ENCODE peak calls at places on chromosomes 2 and 18, in four cellular contexts. F is GM23338, P is brain microvascular endothelial cell, L is left ventricle myocardium inferior. J is an unnamed sample.
A peak's percentile ranks its signal among the peaks of the same experiment; 100 is the strongest.

GRCh38 chr18:12944724-12945123 is 3.1 kb upstream of the SEH1L start:
- DNase-seq in F (no peak), P (peak; percentile 9), L (peak; percentile 53), J (no peak)

GRCh38 chr2:39370101-39370500 is 67.0 kb downstream of the MAP4K3 start:
- DNase-seq in F (no peak), P (no peak), L (no peak), J (no peak)

GRCh38 chr18:58013241-58014211 is 30.5 kb upstream of the NEDD4L start:
- DNase-seq in F (no peak), P (peak; percentile 11), L (no peak), J (no peak)

GRCh38 chr2:47300609-47301276 is 102.2 kb upstream of the MSH2 start:
- DNase-seq in F (no peak), P (no peak), L (no peak), J (no peak)

GRCh38 chr2:9288233-9288632 is 81.6 kb downstream of the ASAP2 start:
- DNase-seq in F (no peak), P (peak; percentile 93), L (no peak), J (no peak)

GRCh38 chr2:143901185-143901842 is 618.6 kb downstream of the ZEB2 start:
- DNase-seq in F (no peak), P (peak; percentile 31), L (no peak), J (peak; percentile 15)

GRCh38 chr18:60893331-60894114 is 439.7 kb upstream of the CDH20 start:
- DNase-seq in F (no peak), P (no peak), L (no peak), J (no peak)

GRCh38 chr2:237479747-237480146 is 7.3 kb upstream of the MLPH start:
- DNase-seq in F (no peak), P (no peak), L (no peak), J (no peak)

GRCh38 chr2:111168528-111168929 is 47.8 kb downstream of the BCL2L11 start:
- DNase-seq in F (no peak), P (peak; percentile 83), L (peak; percentile 33), J (peak; percentile 45)

GRCh38 chr18:60568211-60568610 is 195.6 kb upstream of the MC4R start:
- DNase-seq in F (no peak), P (no peak), L (no peak), J (no peak)

GRCh38 chr2:169963786-169964185 is 136.5 kb downstream of the UBR3 start:
- DNase-seq in F (no peak), P (no peak), L (no peak), J (no peak)

GRCh38 chr2:42238644-42239288 is 69.6 kb downstream of the EML4 start:
- DNase-seq in F (peak; percentile 79), P (no peak), L (peak; percentile 21), J (peak; percentile 8)

GRCh38 chr2:9778012-9778411 is 65.3 kb upstream of the TAF1B start:
- DNase-seq in F (peak; percentile 50), P (no peak), L (no peak), J (no peak)

GRCh38 chr18:63319383-63320040 is at the start of gene BCL2:
- DNase-seq in F (peak; percentile 62), P (peak; percentile 7), L (peak; percentile 31), J (no peak)

GRCh38 chr2:59390581-59390980 is 1149.5 kb upstream of the FANCL start:
- DNase-seq in F (no peak), P (no peak), L (no peak), J (no peak)

GRCh38 chr2:218323526-218324472 is 31.5 kb upstream of the TMBIM1 start:
- DNase-seq in F (peak; percentile 81), P (peak; percentile 37), L (peak; percentile 30), J (no peak)

GRCh38 chr18:75625966-75626365 is 198.5 kb upstream of the SMIM21 start:
- DNase-seq in F (no peak), P (no peak), L (no peak), J (no peak)

GRCh38 chr2:153059338-153060052 is 341.1 kb downstream of the ARL6IP6 start:
- DNase-seq in F (peak; percentile 78), P (no peak), L (no peak), J (no peak)

GRCh38 chr18:40810371-40810770 is 1144.7 kb upstream of the PIK3C3 start:
- DNase-seq in F (no peak), P (no peak), L (no peak), J (no peak)

GRCh38 chr2:202088777-202089176 is 15.7 kb downstream of the KIAA2012 start:
- DNase-seq in F (no peak), P (no peak), L (no peak), J (no peak)

GRCh38 chr18:13380671-13381070 is 162.1 kb downstream of the LDLRAD4 start:
- DNase-seq in F (no peak), P (peak; percentile 5), L (no peak), J (no peak)

DNA sequence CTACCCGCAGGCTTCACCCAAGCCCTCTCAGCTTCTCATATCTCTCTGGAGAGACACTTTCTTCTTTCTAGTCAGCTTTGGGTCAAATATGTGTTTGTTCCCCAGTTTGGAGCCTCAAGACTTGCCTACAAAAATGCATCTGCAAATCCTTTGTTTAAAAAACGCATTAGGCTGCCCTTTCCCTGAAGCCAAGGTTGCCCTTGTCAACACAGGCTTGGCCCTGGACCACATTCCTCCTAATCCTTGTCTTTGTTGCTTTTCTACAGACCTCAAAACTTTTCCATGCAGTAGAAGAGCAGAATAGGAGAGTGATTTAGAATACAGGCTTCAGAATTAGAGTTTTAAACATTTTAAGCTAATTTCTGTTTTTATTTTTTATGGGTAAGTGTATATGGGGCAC is 307.8 kb downstream of the NAPG start:
- DNase-seq in F (no peak), P (no peak), L (no peak), J (no peak)
- H3K27me3 ChIP-seq in F (no peaks in the 10 kb centered on the region), P (no peaks in the 10 kb centered on the region), L (peaks cover 2% of the 10 kb centered on the region), J (no peaks in the 10 kb centered on the region)

DNA sequence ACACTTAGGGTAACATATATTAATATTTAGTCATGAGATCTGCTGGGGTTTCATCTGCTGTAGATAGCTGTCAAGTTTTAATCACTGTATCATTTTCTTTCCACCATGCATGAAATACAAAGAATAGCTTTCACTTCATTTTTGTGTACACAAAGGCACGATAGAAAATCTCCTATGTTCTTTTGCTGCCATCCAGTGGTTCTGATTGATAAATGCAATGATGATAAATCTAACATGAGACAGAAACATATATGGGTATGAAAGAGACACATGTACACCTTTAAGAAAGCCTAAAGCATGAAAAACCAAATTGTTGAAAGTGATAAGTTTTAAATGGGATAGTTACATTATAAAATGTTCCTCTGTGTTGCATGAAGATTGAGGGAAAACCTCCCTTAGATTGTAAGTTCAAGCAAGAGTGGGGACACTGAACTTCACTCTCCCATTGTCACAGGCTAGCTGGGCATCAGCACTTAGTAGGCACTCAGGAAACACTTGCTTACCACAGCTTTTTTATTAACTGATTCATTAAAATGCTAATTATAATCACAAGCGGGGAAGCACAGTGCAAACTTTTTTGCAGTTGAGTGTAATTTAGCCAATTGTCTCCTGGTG is 31.2 kb downstream of the C1D start:
- DNase-seq in F (peak; percentile 68), P (peak; percentile 51), L (no peak), J (no peak)
- H3K4me3 ChIP-seq in F (no peak overlapping the region), P (no peak overlapping the region), L (no peak overlapping the region), J (no peak overlapping the region)

DNA sequence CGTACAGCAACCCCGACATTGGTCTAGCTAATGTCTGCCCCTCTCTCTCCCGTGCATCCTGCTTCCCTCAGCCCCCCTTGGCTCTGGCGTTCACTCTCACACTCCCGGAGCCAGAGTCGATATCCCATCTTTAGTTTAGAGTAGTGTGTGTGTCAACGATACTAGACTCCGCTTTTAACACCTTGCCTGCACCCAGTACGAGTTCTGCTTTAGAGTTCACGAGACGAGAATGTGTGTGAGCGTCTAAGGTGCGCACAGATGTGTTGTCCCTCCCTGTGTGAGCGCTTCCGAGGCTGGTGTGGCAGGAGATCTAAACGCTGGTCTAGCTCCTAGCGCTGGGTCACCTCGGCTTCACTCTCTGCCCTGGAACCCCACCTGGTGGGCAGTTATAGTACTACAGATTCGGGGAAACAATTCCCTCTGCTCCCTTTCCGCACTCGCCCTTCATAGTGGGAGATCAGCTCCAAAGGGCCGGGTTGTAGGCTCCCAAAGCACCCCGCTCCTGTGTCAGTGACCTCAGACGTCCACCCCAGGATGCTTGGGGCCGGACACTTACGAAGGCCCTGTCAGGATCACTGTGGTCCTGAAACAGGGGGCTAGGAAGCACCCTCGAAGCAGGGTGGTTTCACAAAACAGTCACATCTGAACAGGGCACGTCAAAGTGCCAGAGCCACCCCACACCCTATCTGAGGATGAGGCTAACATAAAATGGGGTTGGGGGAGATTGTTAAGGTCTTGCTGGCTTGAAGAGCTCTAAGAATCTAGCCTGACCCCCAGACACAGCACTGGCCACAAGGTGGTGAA is 2.7 kb upstream of the CYP26B1 start:
- DNase-seq in F (peak; percentile 92), P (peak; percentile 73), L (peak; percentile 57), J (no peak)
- H3K27me3 ChIP-seq in F (peaks cover 75% of the 10 kb centered on the region), P (peaks cover 33% of the 10 kb centered on the region), L (peaks cover 87% of the 10 kb centered on the region), J (peaks cover 2% of the 10 kb centered on the region)

GRCh38 chr2:54593249-54593648 is 130.2 kb upstream of the EML6 start:
- DNase-seq in F (no peak), P (no peak), L (no peak), J (no peak)
- H3K4me3 ChIP-seq in F (no peak overlapping the region), P (no peak overlapping the region), L (no peak overlapping the region), J (no peak overlapping the region)

DNA sequence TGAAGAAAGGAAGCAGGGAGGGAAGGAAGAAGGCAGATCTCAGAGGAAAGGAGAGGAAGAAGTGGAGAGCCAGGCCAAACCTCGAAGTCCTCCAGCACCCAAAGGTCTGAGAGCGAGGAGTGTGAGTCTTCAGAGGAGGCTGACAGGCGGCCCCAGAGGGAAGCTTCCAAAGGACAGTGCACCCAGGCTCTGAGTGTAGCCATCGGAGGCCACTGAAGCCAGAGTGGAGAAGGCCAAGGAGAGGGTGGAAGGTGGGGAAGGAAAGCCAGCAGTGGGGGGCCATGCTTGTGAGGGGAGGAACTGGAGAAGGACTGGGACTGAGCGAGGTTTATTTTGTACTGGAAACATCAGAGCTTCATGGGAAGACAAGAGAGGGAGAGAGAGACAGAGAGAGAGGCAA is 6.0 kb downstream of the ATP6V1B1 start:
- DNase-seq in F (no peak), P (no peak), L (no peak), J (no peak)
- H3K27me3 ChIP-seq in F (peaks cover 77% of the 10 kb centered on the region), P (no peaks in the 10 kb centered on the region), L (peaks cover 69% of the 10 kb centered on the region), J (peaks cover 4% of the 10 kb centered on the region)

J was measured in GM06990.